ENCODE peak calls at places on chromosomes 5 and 9, in seven cellular contexts. O is CD8-positive, alpha-beta memory T cell; R is fibroblast of lung; J is endothelial cell of umbilical vein; T is right atrium auricular region; W is neuronal stem cell; A is IMR-90. Y is an unnamed sample.

GRCh38 chr9:27599102-27599501 is 25.8 kb upstream of the C9orf72 start:
- DNase-seq in O (no peak), R (no peak), J (no peak), T (no peak), W (no peak), A (no peak), Y (no peak)

GRCh38 chr5:38796000-38796738 is 49.6 kb upstream of the OSMR start:
- DNase-seq in O (no peak), R (no peak), J (peak; percentile 79), T (no peak), W (no peak), A (peak; percentile 69), Y (no peak)

GRCh38 chr5:120476063-120476462 is 12.0 kb downstream of the PRR16 start:
- DNase-seq in O (no peak), R (no peak), J (no peak), T (no peak), W (no peak), A (no peak), Y (no peak)

GRCh38 chr5:10567781-10568321 is 4.0 kb downstream of the ANKRD33B start:
- DNase-seq in O (no peak), R (peak; percentile 76), J (no peak), T (no peak), W (no peak), A (peak; percentile 75), Y (no peak)

GRCh38 chr9:127711831-127712274 is 3.6 kb downstream of the PTRH1 start:
- DNase-seq in O (no peak), R (no peak), J (no peak), T (no peak), W (no peak), A (no peak), Y (no peak)

GRCh38 chr9:129768486-129768885 is 15.6 kb upstream of the PTGES start:
- DNase-seq in O (no peak), R (no peak), J (no peak), T (no peak), W (no peak), A (no peak), Y (no peak)

GRCh38 chr5:67176931-67177330 is 19.7 kb downstream of the CD180 start:
- DNase-seq in O (no peak), R (no peak), J (no peak), T (no peak), W (no peak), A (no peak), Y (no peak)

GRCh38 chr5:9601055-9601739 is 29.0 kb downstream of the TAS2R1 start:
- DNase-seq in O (no peak), R (no peak), J (no peak), T (no peak), W (no peak), A (no peak), Y (no peak)

GRCh38 chr5:62307364-62307689 is 1.3 kb downstream of the KIF2A start:
- DNase-seq in O (no peak), R (peak; percentile 8), J (no peak), T (no peak), W (no peak), A (no peak), Y (no peak)

GRCh38 chr5:5751496-5751895 is 329.0 kb downstream of the ICE1 start:
- DNase-seq in O (no peak), R (no peak), J (no peak), T (no peak), W (no peak), A (no peak), Y (no peak)

GRCh38 chr9:35748858-35749514 is at the start of the genes GBA2 and RGP1:
- DNase-seq in O (peak; percentile 60), R (peak; percentile 69), J (peak; percentile 75), T (peak; percentile 76), W (peak; percentile 67), A (peak; percentile 43), Y (peak; percentile 65)

GRCh38 chr5:137822158-137822764 is 45.4 kb upstream of the MYOT start:
- DNase-seq in O (no peak), R (peak; percentile 47), J (peak; percentile 31), T (no peak), W (peak; percentile 52), A (peak; percentile 18), Y (peak; percentile 60)

GRCh38 chr9:8622222-8622802 is 822.7 kb upstream of the DMAC1 start:
- DNase-seq in O (no peak), R (no peak), J (no peak), T (no peak), W (no peak), A (no peak), Y (no peak)

GRCh38 chr9:75282047-75282446 is 193.7 kb downstream of the OSTF1 start:
- DNase-seq in O (no peak), R (no peak), J (no peak), T (no peak), W (no peak), A (no peak), Y (no peak)

GRCh38 chr5:140317859-140318258 is 15.0 kb upstream of the PFDN1 start:
- DNase-seq in O (no peak), R (no peak), J (no peak), T (no peak), W (no peak), A (peak; percentile 75), Y (no peak)

GRCh38 chr9:84136119-84136868 is 155.7 kb downstream of the RMI1 start:
- DNase-seq in O (no peak), R (peak; percentile 39), J (no peak), T (no peak), W (no peak), A (peak; percentile 29), Y (no peak)

GRCh38 chr9:122222741-122223140 is 6.0 kb downstream of the LHX6 start:
- DNase-seq in O (no peak), R (no peak), J (no peak), T (no peak), W (no peak), A (no peak), Y (no peak)

GRCh38 chr5:76808142-76808691 is 10.6 kb upstream of the F2RL1 start:
- DNase-seq in O (no peak), R (no peak), J (no peak), T (no peak), W (no peak), A (no peak), Y (peak; percentile 53)

GRCh38 chr5:75236322-75237316 is at the start of gene ANKRD31:
- DNase-seq in O (peak; percentile 93), R (peak; percentile 79), J (peak; percentile 71), T (peak; percentile 75), W (peak; percentile 71), A (peak; percentile 66), Y (peak; percentile 87)

GRCh38 chr5:4572297-4572696 is 567.8 kb upstream of the ADAMTS16 start:
- DNase-seq in O (no peak), R (no peak), J (no peak), T (no peak), W (no peak), A (no peak), Y (no peak)

GRCh38 chr5:161850491-161850890 is 2.6 kb downstream of the GABRA1 start:
- DNase-seq in O (no peak), R (no peak), J (no peak), T (no peak), W (no peak), A (no peak), Y (no peak)

GRCh38 chr5:115343855-115344254 is 47.4 kb upstream of the CCDC112 start:
- DNase-seq in O (no peak), R (peak; percentile 83), J (no peak), T (no peak), W (no peak), A (peak; percentile 84), Y (no peak)

GRCh38 chr5:31707294-31707693 is 68.4 kb downstream of the PDZD2 start:
- DNase-seq in O (no peak), R (no peak), J (no peak), T (no peak), W (no peak), A (no peak), Y (no peak)

GRCh38 chr5:145962001-145962400 is 25.6 kb downstream of the SH3RF2 start:
- DNase-seq in O (no peak), R (no peak), J (no peak), T (no peak), W (no peak), A (no peak), Y (no peak)

GRCh38 chr5:33313150-33313549 is 127.6 kb upstream of the TARS1 start:
- DNase-seq in O (no peak), R (peak; percentile 97), J (peak; percentile 60), T (no peak), W (no peak), A (peak; percentile 90), Y (peak; percentile 21)

GRCh38 chr9:133182151-133182550 is 18.4 kb upstream of the GBGT1 start:
- DNase-seq in O (no peak), R (no peak), J (no peak), T (no peak), W (no peak), A (no peak), Y (no peak)

GRCh38 chr5:20463206-20463605 is 475.2 kb upstream of the CDH18 start:
- DNase-seq in O (no peak), R (no peak), J (no peak), T (no peak), W (no peak), A (no peak), Y (no peak)
- H3K27ac ChIP-seq in O (no peak overlapping the region), R (no peak overlapping the region), J (no peak overlapping the region), T (no peak overlapping the region), W (no peak overlapping the region), A (no peak overlapping the region), Y (no peak overlapping the region)

GRCh38 chr5:112711436-112711835 is 26.2 kb upstream of the APC start:
- DNase-seq in O (no peak), R (no peak), J (no peak), T (no peak), W (no peak), A (no peak), Y (no peak)
- H3K4me3 ChIP-seq in O (no peak overlapping the region), R (no peak overlapping the region), J (no peak overlapping the region), T (no peak overlapping the region), W (no peak overlapping the region), A (no peak overlapping the region), Y (no peak overlapping the region)

GRCh38 chr5:157651011-157651611 is 1.1 kb downstream of the SOX30 start:
- DNase-seq in O (no peak), R (no peak), J (no peak), T (no peak), W (no peak), A (no peak), Y (no peak)
- H3K27ac ChIP-seq in O (no peak overlapping the region), R (no peak overlapping the region), J (no peak overlapping the region), T (no peak overlapping the region), W (no peak overlapping the region), A (no peak overlapping the region), Y (no peak overlapping the region)

GRCh38 chr9:14219865-14220655 is 93.9 kb downstream of the NFIB start:
- DNase-seq in O (no peak), R (no peak), J (no peak), T (no peak), W (no peak), A (no peak), Y (no peak)

GRCh38 chr9:14221119-14221518 is 92.8 kb downstream of the NFIB start:
- DNase-seq in O (no peak), R (no peak), J (no peak), T (no peak), W (no peak), A (peak; percentile 30), Y (no peak)

GRCh38 chr9:14223081-14223480 is 90.9 kb downstream of the NFIB start:
- DNase-seq in O (no peak), R (no peak), J (no peak), T (no peak), W (no peak), A (no peak), Y (no peak)

GRCh38 chr9:14221558-14221957 is 92.4 kb downstream of the NFIB start:
- DNase-seq in O (no peak), R (peak; percentile 82), J (peak; percentile 86), T (no peak), W (no peak), A (peak; percentile 61), Y (peak; percentile 63)

GRCh38 chr9:14222149-14222835 is 91.6 kb downstream of the NFIB start:
- DNase-seq in O (no peak), R (no peak), J (no peak), T (no peak), W (no peak), A (no peak), Y (no peak)
- H3K4me3 ChIP-seq in O (no peak overlapping the region), R (no peak overlapping the region), J (no peak overlapping the region), T (no peak overlapping the region), W (no peak overlapping the region), A (no peak overlapping the region), Y (no peak overlapping the region)

Y was measured in A673.